ENCODE peak calls at places on chromosome 4, in six cellular contexts. One of them, this sample, is unnamed.

GRCh38 chr4:146637853-146638800 is 566 bp upstream of the POU4F2 start:
- DNase-seq in mesenchymal stem cell: no peak
- DNase-seq in thoracic aorta: no peak
- DNase-seq in tibial artery: no peak
- DNase-seq in AG04450: no peak
- DNase-seq in right lobe of liver: no peak
- DNase-seq in this sample: no peak

GRCh38 chr4:109801895-109802319 is at the start of gene CFI:
- DNase-seq in mesenchymal stem cell: peak
- DNase-seq in thoracic aorta: no peak
- DNase-seq in AG04450: no peak
- DNase-seq in tibial artery: no peak
- DNase-seq in right lobe of liver: no peak
- DNase-seq in this sample: no peak

GRCh38 chr4:142534994-142535393 is 311.1 kb downstream of the INPP4B start:
- DNase-seq in right lobe of liver: no peak
- DNase-seq in thoracic aorta: no peak
- DNase-seq in mesenchymal stem cell: peak
- DNase-seq in AG04450: no peak
- DNase-seq in tibial artery: no peak
- DNase-seq in this sample: no peak

GRCh38 chr4:105186701-105187158 is 40.1 kb downstream of the TET2 start:
- DNase-seq in right lobe of liver: no peak
- DNase-seq in thoracic aorta: no peak
- DNase-seq in mesenchymal stem cell: peak
- DNase-seq in AG04450: no peak
- DNase-seq in tibial artery: no peak
- DNase-seq in this sample: no peak

GRCh38 chr4:23717528-23718248 is 172.2 kb downstream of the PPARGC1A start:
- DNase-seq in AG04450: no peak
- DNase-seq in right lobe of liver: no peak
- DNase-seq in thoracic aorta: no peak
- DNase-seq in tibial artery: no peak
- DNase-seq in mesenchymal stem cell: peak
- DNase-seq in this sample: no peak

GRCh38 chr4:73832651-73833237 is 3.7 kb upstream of the CXCL6 start:
- DNase-seq in thoracic aorta: no peak
- DNase-seq in mesenchymal stem cell: no peak
- DNase-seq in right lobe of liver: no peak
- DNase-seq in tibial artery: no peak
- DNase-seq in AG04450: no peak
- DNase-seq in this sample: no peak

GRCh38 chr4:84578540-84579409 is 4.2 kb upstream of the CDS1 start:
- DNase-seq in tibial artery: no peak
- DNase-seq in mesenchymal stem cell: peak
- DNase-seq in thoracic aorta: no peak
- DNase-seq in right lobe of liver: no peak
- DNase-seq in AG04450: peak
- DNase-seq in this sample: no peak

GRCh38 chr4:121164291-121164690 is at the start of gene TNIP3:
- DNase-seq in tibial artery: no peak
- DNase-seq in thoracic aorta: no peak
- DNase-seq in mesenchymal stem cell: peak
- DNase-seq in right lobe of liver: no peak
- DNase-seq in AG04450: no peak
- DNase-seq in this sample: no peak

GRCh38 chr4:183142566-183143545 is 43.8 kb downstream of the WWC2 start:
- DNase-seq in tibial artery: peak
- DNase-seq in AG04450: no peak
- DNase-seq in right lobe of liver: peak
- DNase-seq in thoracic aorta: no peak
- DNase-seq in mesenchymal stem cell: peak
- DNase-seq in this sample: no peak

GRCh38 chr4:123578276-123579014 is 181.8 kb downstream of the SPRY1 start:
- DNase-seq in mesenchymal stem cell: no peak
- DNase-seq in right lobe of liver: no peak
- DNase-seq in AG04450: no peak
- DNase-seq in tibial artery: no peak
- DNase-seq in thoracic aorta: no peak
- DNase-seq in this sample: no peak

GRCh38 chr4:116361782-116362181 is 723.6 kb downstream of the TRAM1L1 start:
- DNase-seq in AG04450: no peak
- DNase-seq in mesenchymal stem cell: no peak
- DNase-seq in right lobe of liver: no peak
- DNase-seq in tibial artery: no peak
- DNase-seq in thoracic aorta: no peak
- DNase-seq in this sample: no peak

GRCh38 chr4:187547281-187547680 is 448.3 kb upstream of the ZFP42 start:
- DNase-seq in right lobe of liver: no peak
- DNase-seq in tibial artery: no peak
- DNase-seq in thoracic aorta: no peak
- DNase-seq in AG04450: no peak
- DNase-seq in mesenchymal stem cell: no peak
- DNase-seq in this sample: no peak

GRCh38 chr4:90064196-90064595 is 63.0 kb upstream of the CCSER1 start:
- DNase-seq in thoracic aorta: no peak
- DNase-seq in AG04450: no peak
- DNase-seq in tibial artery: no peak
- DNase-seq in mesenchymal stem cell: no peak
- DNase-seq in right lobe of liver: no peak
- DNase-seq in this sample: no peak

GRCh38 chr4:38805530-38806145 is 1.0 kb upstream of the TLR1 start:
- DNase-seq in mesenchymal stem cell: no peak
- DNase-seq in right lobe of liver: no peak
- DNase-seq in thoracic aorta: no peak
- DNase-seq in AG04450: no peak
- DNase-seq in tibial artery: no peak
- DNase-seq in this sample: no peak

GRCh38 chr4:100588076-100588475 is 70.3 kb upstream of the EMCN start:
- DNase-seq in mesenchymal stem cell: peak
- DNase-seq in AG04450: no peak
- DNase-seq in tibial artery: no peak
- DNase-seq in right lobe of liver: no peak
- DNase-seq in thoracic aorta: no peak
- DNase-seq in this sample: no peak

GRCh38 chr4:13202731-13203519 is 281.2 kb downstream of the RAB28 start:
- DNase-seq in right lobe of liver: no peak
- DNase-seq in AG04450: no peak
- DNase-seq in thoracic aorta: no peak
- DNase-seq in mesenchymal stem cell: no peak
- DNase-seq in tibial artery: no peak
- DNase-seq in this sample: no peak

GRCh38 chr4:180542445-180543100 is 1700.6 kb upstream of the TENM3 start:
- DNase-seq in AG04450: no peak
- DNase-seq in mesenchymal stem cell: peak
- DNase-seq in thoracic aorta: no peak
- DNase-seq in right lobe of liver: no peak
- DNase-seq in tibial artery: no peak
- DNase-seq in this sample: no peak

GRCh38 chr4:155604718-155605601 is 61.7 kb upstream of the GUCY1A1 start:
- DNase-seq in AG04450: peak
- DNase-seq in thoracic aorta: peak
- DNase-seq in mesenchymal stem cell: peak
- DNase-seq in tibial artery: no peak
- DNase-seq in right lobe of liver: no peak
- DNase-seq in this sample: no peak

GRCh38 chr4:57071340-57071739 is 38.8 kb downstream of the IGFBP7 start:
- DNase-seq in right lobe of liver: no peak
- DNase-seq in AG04450: no peak
- DNase-seq in mesenchymal stem cell: peak
- DNase-seq in thoracic aorta: no peak
- DNase-seq in tibial artery: no peak
- DNase-seq in this sample: no peak

GRCh38 chr4:103994059-103994458 is 274.3 kb upstream of the TACR3 start:
- DNase-seq in mesenchymal stem cell: peak
- DNase-seq in thoracic aorta: no peak
- DNase-seq in AG04450: no peak
- DNase-seq in tibial artery: no peak
- DNase-seq in right lobe of liver: no peak
- DNase-seq in this sample: no peak

GRCh38 chr4:155509619-155510018 is 132.9 kb upstream of the MAP9 start:
- DNase-seq in right lobe of liver: no peak
- DNase-seq in thoracic aorta: no peak
- DNase-seq in mesenchymal stem cell: peak
- DNase-seq in tibial artery: no peak
- DNase-seq in AG04450: no peak
- DNase-seq in this sample: no peak

GRCh38 chr4:169619518-169619957 is 840 bp upstream of the CLCN3 start:
- DNase-seq in AG04450: no peak
- DNase-seq in thoracic aorta: no peak
- DNase-seq in mesenchymal stem cell: peak
- DNase-seq in tibial artery: no peak
- DNase-seq in right lobe of liver: peak
- DNase-seq in this sample: peak

DNA sequence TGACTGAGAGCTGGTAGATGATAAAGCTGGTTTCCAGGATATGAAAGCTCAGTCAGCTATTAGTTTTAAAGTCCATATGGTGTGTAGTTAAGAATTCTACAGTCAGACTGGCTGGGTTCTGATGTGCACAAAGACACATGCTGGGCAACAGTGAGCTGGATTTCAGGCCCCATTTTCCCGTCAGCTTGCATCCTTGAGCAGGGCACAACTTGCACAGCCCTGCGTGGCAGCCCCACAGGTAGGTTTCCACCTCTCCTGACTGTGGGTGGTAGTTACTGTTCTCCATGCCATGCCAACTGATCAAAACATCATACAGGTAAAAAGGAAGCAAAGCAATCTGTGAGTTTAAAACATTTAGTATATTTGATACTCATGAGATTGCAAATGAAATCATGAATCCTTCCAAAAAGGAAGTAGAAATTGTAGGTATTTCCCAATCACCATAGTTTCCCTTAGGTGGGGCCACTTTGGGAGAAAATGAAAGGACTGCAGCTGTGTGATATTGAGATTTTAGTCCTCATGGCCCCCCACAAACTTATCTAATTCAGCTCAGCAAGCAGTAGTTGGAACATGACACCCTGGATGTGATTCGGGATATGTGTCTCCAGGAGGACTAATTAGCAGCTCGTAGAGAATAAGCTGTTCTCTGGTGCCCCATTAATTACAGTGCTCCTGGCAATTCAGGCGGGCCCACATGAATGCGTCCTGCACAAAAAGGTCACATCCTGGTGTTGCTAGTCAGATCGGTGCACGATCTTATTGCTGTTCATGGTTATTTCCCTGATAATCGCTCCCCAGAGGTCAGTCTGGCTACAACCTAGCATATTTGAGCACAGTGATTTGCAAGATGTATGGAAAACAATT is 42.4 kb upstream of the NOCT start:
- DNase-seq in tibial artery: no peak
- DNase-seq in mesenchymal stem cell: no peak
- DNase-seq in AG04450: no peak
- DNase-seq in right lobe of liver: no peak
- DNase-seq in thoracic aorta: no peak
- DNase-seq in this sample: no peak
- H3K27ac ChIP-seq in tibial artery: no peak
- H3K27ac ChIP-seq in mesenchymal stem cell: no peak
- H3K27ac ChIP-seq in AG04450: no peak
- H3K27ac ChIP-seq in right lobe of liver: no peak
- H3K27ac ChIP-seq in thoracic aorta: no peak
- H3K27ac ChIP-seq in this sample: no peak

DNA sequence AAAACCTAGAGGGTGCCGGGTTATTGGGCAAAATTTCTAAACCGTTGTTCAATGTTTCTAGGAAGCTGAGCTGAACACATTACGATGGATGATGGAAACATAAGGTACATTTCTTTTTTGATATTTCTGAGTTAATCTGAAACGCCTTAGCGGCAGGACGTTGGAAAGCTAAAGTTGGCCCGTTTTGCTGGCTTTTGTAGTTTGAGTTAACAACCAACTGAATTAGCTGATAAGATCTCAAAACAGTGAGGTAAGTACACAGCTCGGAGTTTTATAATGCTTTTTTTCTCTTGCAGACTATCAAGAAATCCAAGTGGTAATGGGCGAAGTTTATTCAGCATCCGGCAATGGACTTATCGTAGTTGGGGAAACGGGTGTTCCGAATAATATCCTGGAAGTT is 73.5 kb downstream of the PRSS12 start:
- DNase-seq in mesenchymal stem cell: no peak
- DNase-seq in thoracic aorta: no peak
- DNase-seq in tibial artery: no peak
- DNase-seq in AG04450: no peak
- DNase-seq in right lobe of liver: no peak
- DNase-seq in this sample: no peak
- H3K27ac ChIP-seq in mesenchymal stem cell: peak
- H3K27ac ChIP-seq in thoracic aorta: peak
- H3K27ac ChIP-seq in tibial artery: peak
- H3K27ac ChIP-seq in AG04450: peak
- H3K27ac ChIP-seq in right lobe of liver: peak
- H3K27ac ChIP-seq in this sample: peak

DNA sequence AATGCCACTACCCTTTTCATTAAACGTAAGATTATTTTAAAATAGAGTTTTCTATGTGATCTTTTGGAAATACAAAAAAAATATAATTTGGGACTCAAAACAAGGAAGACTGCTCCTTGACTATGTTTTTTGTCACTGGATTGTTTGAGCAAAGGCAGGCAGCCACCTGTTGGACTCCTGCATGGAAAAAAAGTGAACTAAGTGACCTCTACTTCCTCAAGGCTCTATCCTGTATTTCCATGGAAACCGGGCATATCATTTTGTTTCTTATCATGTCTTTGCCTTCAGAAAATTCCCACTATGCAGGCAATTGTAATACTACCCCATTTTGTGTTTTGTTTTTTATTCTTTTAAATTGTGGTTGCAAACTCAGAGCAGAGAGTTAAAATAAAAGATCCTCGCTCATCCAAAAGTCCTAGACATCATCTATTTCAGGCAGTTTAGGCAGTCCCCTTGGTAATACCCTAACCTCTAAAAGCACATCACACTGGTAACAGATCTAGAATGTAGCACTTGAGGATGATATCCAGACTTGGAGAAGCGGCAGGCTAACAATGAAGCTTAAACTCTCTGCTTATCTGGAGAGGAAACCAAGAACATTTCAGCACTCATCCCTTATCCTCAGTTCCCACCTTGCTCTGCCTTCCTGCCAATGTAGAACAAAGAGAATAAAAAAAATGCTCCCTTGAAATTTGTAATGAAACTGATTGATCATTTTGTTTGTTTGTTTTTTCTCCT is 165.7 kb downstream of the BANK1 start:
- DNase-seq in mesenchymal stem cell: no peak
- DNase-seq in thoracic aorta: no peak
- DNase-seq in right lobe of liver: no peak
- DNase-seq in AG04450: no peak
- DNase-seq in tibial artery: no peak
- DNase-seq in this sample: no peak
- H3K27ac ChIP-seq in mesenchymal stem cell: no peak
- H3K27ac ChIP-seq in thoracic aorta: no peak
- H3K27ac ChIP-seq in right lobe of liver: no peak
- H3K27ac ChIP-seq in AG04450: no peak
- H3K27ac ChIP-seq in tibial artery: no peak
- H3K27ac ChIP-seq in this sample: no peak

DNA sequence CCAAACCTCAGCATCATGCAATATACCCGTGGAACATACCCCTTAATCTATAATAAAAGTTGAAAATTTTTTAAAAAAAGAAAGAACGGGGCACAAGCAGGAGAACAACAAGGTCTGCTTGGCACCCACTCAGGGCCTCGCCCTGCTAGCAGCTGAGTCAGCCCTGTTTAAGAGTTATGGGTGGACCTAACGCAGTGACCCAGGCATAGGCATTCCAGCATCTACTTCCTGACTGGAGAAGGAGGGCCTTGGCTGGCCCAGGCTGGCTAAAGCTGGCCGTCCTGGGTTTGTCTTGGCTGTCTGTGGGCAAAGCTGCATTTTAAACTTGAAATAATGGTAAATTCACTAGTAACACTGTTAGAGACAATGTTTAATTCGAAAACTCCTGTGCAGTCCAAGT is 236.7 kb upstream of the PGRMC2 start:
- DNase-seq in thoracic aorta: peak
- DNase-seq in AG04450: no peak
- DNase-seq in right lobe of liver: no peak
- DNase-seq in mesenchymal stem cell: peak
- DNase-seq in tibial artery: peak
- DNase-seq in this sample: no peak
- H3K27ac ChIP-seq in thoracic aorta: peak
- H3K27ac ChIP-seq in AG04450: no peak
- H3K27ac ChIP-seq in right lobe of liver: no peak
- H3K27ac ChIP-seq in mesenchymal stem cell: peak
- H3K27ac ChIP-seq in tibial artery: peak
- H3K27ac ChIP-seq in this sample: no peak

This sample was measured in caudate nucleus.